ENCODE peak calls at places on chromosomes 2 and 18, in four cellular contexts. One of them, this sample, is unnamed.

GRCh38 chr2:64111426-64111825 is 32.8 kb downstream of the PELI1 start:
- DNase-seq in stimulated activated CD4-positive, alpha-beta T cell treated with anti-CD3 and anti-CD28 coated beads, Interleukin-2, amount 100 ng/mL, for 48 hours: no peak
- DNase-seq in RPMI7951: no peak
- DNase-seq in effector CD4-positive, alpha-beta T cell: no peak
- DNase-seq in this sample: no peak

GRCh38 chr2:240389302-240389805 is 46.1 kb upstream of the GPC1 start:
- DNase-seq in stimulated activated CD4-positive, alpha-beta T cell treated with anti-CD3 and anti-CD28 coated beads, Interleukin-2, amount 100 ng/mL, for 48 hours: no peak
- DNase-seq in RPMI7951: no peak
- DNase-seq in effector CD4-positive, alpha-beta T cell: no peak
- DNase-seq in this sample: no peak

GRCh38 chr18:58314284-58314683 is 270.3 kb downstream of the NEDD4L start:
- DNase-seq in effector CD4-positive, alpha-beta T cell: no peak
- DNase-seq in RPMI7951: peak
- DNase-seq in stimulated activated CD4-positive, alpha-beta T cell treated with anti-CD3 and anti-CD28 coated beads, Interleukin-2, amount 100 ng/mL, for 48 hours: no peak
- DNase-seq in this sample: no peak

GRCh38 chr2:230160112-230160660 is 59.6 kb downstream of the SP110 start:
- DNase-seq in stimulated activated CD4-positive, alpha-beta T cell treated with anti-CD3 and anti-CD28 coated beads, Interleukin-2, amount 100 ng/mL, for 48 hours: peak
- DNase-seq in effector CD4-positive, alpha-beta T cell: peak
- DNase-seq in RPMI7951: peak
- DNase-seq in this sample: peak

GRCh38 chr2:37457401-37457901 is 113.0 kb downstream of the QPCT start:
- DNase-seq in stimulated activated CD4-positive, alpha-beta T cell treated with anti-CD3 and anti-CD28 coated beads, Interleukin-2, amount 100 ng/mL, for 48 hours: no peak
- DNase-seq in RPMI7951: peak
- DNase-seq in effector CD4-positive, alpha-beta T cell: no peak
- DNase-seq in this sample: no peak

GRCh38 chr2:157875720-157876065 is 437 bp downstream of the ACVR1 start:
- DNase-seq in stimulated activated CD4-positive, alpha-beta T cell treated with anti-CD3 and anti-CD28 coated beads, Interleukin-2, amount 100 ng/mL, for 48 hours: peak
- DNase-seq in effector CD4-positive, alpha-beta T cell: peak
- DNase-seq in RPMI7951: no peak
- DNase-seq in this sample: peak

GRCh38 chr2:193627187-193627917 is 1432.6 kb upstream of the TMEFF2 start:
- DNase-seq in RPMI7951: no peak
- DNase-seq in effector CD4-positive, alpha-beta T cell: no peak
- DNase-seq in stimulated activated CD4-positive, alpha-beta T cell treated with anti-CD3 and anti-CD28 coated beads, Interleukin-2, amount 100 ng/mL, for 48 hours: no peak
- DNase-seq in this sample: no peak

GRCh38 chr18:13726972-13727331 is 479 bp downstream of the RNMT start:
- DNase-seq in effector CD4-positive, alpha-beta T cell: peak
- DNase-seq in RPMI7951: peak
- DNase-seq in stimulated activated CD4-positive, alpha-beta T cell treated with anti-CD3 and anti-CD28 coated beads, Interleukin-2, amount 100 ng/mL, for 48 hours: peak
- DNase-seq in this sample: no peak

GRCh38 chr2:25677877-25678276 is 4.5 kb upstream of the DTNB start:
- DNase-seq in stimulated activated CD4-positive, alpha-beta T cell treated with anti-CD3 and anti-CD28 coated beads, Interleukin-2, amount 100 ng/mL, for 48 hours: no peak
- DNase-seq in effector CD4-positive, alpha-beta T cell: no peak
- DNase-seq in RPMI7951: no peak
- DNase-seq in this sample: no peak

GRCh38 chr2:212548459-212548815 is 9.8 kb upstream of the ERBB4 start:
- DNase-seq in effector CD4-positive, alpha-beta T cell: no peak
- DNase-seq in RPMI7951: peak
- DNase-seq in stimulated activated CD4-positive, alpha-beta T cell treated with anti-CD3 and anti-CD28 coated beads, Interleukin-2, amount 100 ng/mL, for 48 hours: no peak
- DNase-seq in this sample: no peak

GRCh38 chr18:12968115-12968514 is 20.3 kb downstream of the SEH1L start:
- DNase-seq in RPMI7951: no peak
- DNase-seq in stimulated activated CD4-positive, alpha-beta T cell treated with anti-CD3 and anti-CD28 coated beads, Interleukin-2, amount 100 ng/mL, for 48 hours: no peak
- DNase-seq in effector CD4-positive, alpha-beta T cell: no peak
- DNase-seq in this sample: no peak

GRCh38 chr2:129467941-129468340 is 511.5 kb upstream of the RAB6C start:
- DNase-seq in RPMI7951: no peak
- DNase-seq in stimulated activated CD4-positive, alpha-beta T cell treated with anti-CD3 and anti-CD28 coated beads, Interleukin-2, amount 100 ng/mL, for 48 hours: no peak
- DNase-seq in effector CD4-positive, alpha-beta T cell: no peak
- DNase-seq in this sample: no peak

GRCh38 chr2:35538796-35539195 is 816.8 kb upstream of the CRIM1 start:
- DNase-seq in effector CD4-positive, alpha-beta T cell: no peak
- DNase-seq in stimulated activated CD4-positive, alpha-beta T cell treated with anti-CD3 and anti-CD28 coated beads, Interleukin-2, amount 100 ng/mL, for 48 hours: no peak
- DNase-seq in RPMI7951: no peak
- DNase-seq in this sample: no peak

GRCh38 chr2:26727641-26728561 is 35.4 kb downstream of the KCNK3 start:
- DNase-seq in RPMI7951: no peak
- DNase-seq in effector CD4-positive, alpha-beta T cell: no peak
- DNase-seq in stimulated activated CD4-positive, alpha-beta T cell treated with anti-CD3 and anti-CD28 coated beads, Interleukin-2, amount 100 ng/mL, for 48 hours: peak
- DNase-seq in this sample: no peak

GRCh38 chr2:199775297-199775696 is 75.7 kb downstream of the FTCDNL1 start:
- DNase-seq in RPMI7951: peak
- DNase-seq in effector CD4-positive, alpha-beta T cell: no peak
- DNase-seq in stimulated activated CD4-positive, alpha-beta T cell treated with anti-CD3 and anti-CD28 coated beads, Interleukin-2, amount 100 ng/mL, for 48 hours: no peak
- DNase-seq in this sample: no peak

GRCh38 chr18:24611075-24611474 is 150.6 kb downstream of the HRH4 start:
- DNase-seq in effector CD4-positive, alpha-beta T cell: no peak
- DNase-seq in RPMI7951: no peak
- DNase-seq in stimulated activated CD4-positive, alpha-beta T cell treated with anti-CD3 and anti-CD28 coated beads, Interleukin-2, amount 100 ng/mL, for 48 hours: no peak
- DNase-seq in this sample: no peak

GRCh38 chr2:170716851-170717598 is 1.9 kb downstream of the SP5 start:
- DNase-seq in RPMI7951: no peak
- DNase-seq in effector CD4-positive, alpha-beta T cell: no peak
- DNase-seq in stimulated activated CD4-positive, alpha-beta T cell treated with anti-CD3 and anti-CD28 coated beads, Interleukin-2, amount 100 ng/mL, for 48 hours: peak
- DNase-seq in this sample: peak

GRCh38 chr2:98086491-98087446 is at the start of gene VWA3B:
- DNase-seq in RPMI7951: peak
- DNase-seq in stimulated activated CD4-positive, alpha-beta T cell treated with anti-CD3 and anti-CD28 coated beads, Interleukin-2, amount 100 ng/mL, for 48 hours: peak
- DNase-seq in effector CD4-positive, alpha-beta T cell: no peak
- DNase-seq in this sample: peak

GRCh38 chr2:207241198-207241597 is 75.5 kb upstream of the KLF7 start:
- DNase-seq in effector CD4-positive, alpha-beta T cell: no peak
- DNase-seq in RPMI7951: peak
- DNase-seq in stimulated activated CD4-positive, alpha-beta T cell treated with anti-CD3 and anti-CD28 coated beads, Interleukin-2, amount 100 ng/mL, for 48 hours: no peak
- DNase-seq in this sample: peak

GRCh38 chr2:185859506-185859905 is 120.9 kb downstream of the FSIP2 start:
- DNase-seq in RPMI7951: no peak
- DNase-seq in stimulated activated CD4-positive, alpha-beta T cell treated with anti-CD3 and anti-CD28 coated beads, Interleukin-2, amount 100 ng/mL, for 48 hours: no peak
- DNase-seq in effector CD4-positive, alpha-beta T cell: no peak
- DNase-seq in this sample: no peak

This sample was measured in stimulated activated naive B cell treated with anti-CD40 and anti-IgM and Interleukin-4, amounts not matched to agents 10 μg/mL and 1 μg/mL and 100 μg/mL, for 72 hours.